ENCODE peak calls at places on chromosomes 12 and 14, in five cellular contexts. J is HCEC 1CT, F is activated T-cell treated with anti-CD3 and anti-CD28 coated beads for 48 hours, Q is mucosa of descending colon, X is 8988T. S is an unnamed sample.

GRCh38 chr14:90140298-90140955 is 78.6 kb downstream of the KCNK13 start:
- DNase-seq in J (no peak), F (no peak), Q (no peak), X (no peak), S (no peak)

GRCh38 chr12:14810953-14811483 is 3.0 kb downstream of the SMCO3 start:
- DNase-seq in F (no peak), X (no peak), Q (no peak), J (peak; percentile 49), S (no peak)

GRCh38 chr12:128819293-128820144 is 4.2 kb downstream of the SLC15A4 start:
- DNase-seq in J (no peak), X (no peak), F (no peak), Q (no peak), S (no peak)

GRCh38 chr12:56160160-56160763 is 2.1 kb downstream of the MYL6 start:
- DNase-seq in J (peak; percentile 60), F (peak; percentile 38), Q (peak; percentile 74), X (no peak), S (no peak)

GRCh38 chr14:20684662-20685456 is 499 bp downstream of the RNASE4 start:
- DNase-seq in Q (peak; percentile 64), F (no peak), J (peak; percentile 42), X (no peak), S (no peak)

GRCh38 chr12:27571463-27571862 is 47.5 kb downstream of the PPFIBP1 start:
- DNase-seq in X (no peak), F (no peak), Q (no peak), J (peak; percentile 96), S (no peak)

GRCh38 chr12:89676935-89677334 is 31.7 kb downstream of the ATP2B1 start:
- DNase-seq in J (no peak), F (no peak), X (no peak), Q (no peak), S (no peak)

GRCh38 chr12:79686171-79686570 is 4.6 kb downstream of the PAWR start:
- DNase-seq in F (no peak), J (no peak), X (no peak), Q (no peak), S (no peak)

GRCh38 chr14:93977790-93978581 is 1.6 kb upstream of the ASB2 start:
- DNase-seq in J (no peak), F (peak; percentile 69), Q (peak; percentile 62), X (no peak), S (no peak)

GRCh38 chr14:38593477-38593876 is 337.6 kb upstream of the CLEC14A start:
- DNase-seq in F (no peak), X (no peak), Q (no peak), J (no peak), S (no peak)

GRCh38 chr14:28765907-28766504 is 581 bp upstream of the FOXG1 start:
- DNase-seq in X (no peak), J (no peak), F (no peak), Q (no peak), S (no peak)

GRCh38 chr12:65501093-65501621 is 222.7 kb downstream of the MSRB3 start:
- DNase-seq in F (no peak), X (no peak), J (no peak), Q (no peak), S (no peak)

GRCh38 chr14:58663494-58664111 is 25.8 kb downstream of the DACT1 start:
- DNase-seq in X (no peak), Q (no peak), J (peak; percentile 84), F (no peak), S (no peak)